ENCODE peak calls at places on chromosome X, in nine cellular contexts. O is NCI-H1048; U is mesenteric fat pad; P is stimulated activated CD4-positive, alpha-beta T cell treated with anti-CD3 and anti-CD28 coated beads, Interleukin-1b, Interleukin-23, amount 100 ng/mL, for 1 hour; Z is stimulated activated CD8-positive, alpha-beta memory T cell treated with anti-CD3 and anti-CD28 coated beads, Interleukin-15, amount 100 ng/mL, for 4 hours; N is hypothalamus; L is putamen; H is heart right ventricle; A is lung microvascular endothelial cell. E is an unnamed sample.

GRCh38 chrX:135596495-135596894 is 76.0 kb downstream of the INTS6L start:
- DNase-seq in N (no peak), A (peak), U (no peak), L (no peak), H (peak), Z (no peak), O (no peak), P (peak), E (peak)

GRCh38 chrX:41275661-41276609 is 58.0 kb upstream of the DDX3X start:
- DNase-seq in A (peak), L (peak), N (peak), U (peak), P (no peak), H (peak), O (no peak), Z (peak), E (peak)

GRCh38 chrX:136711147-136711546 is 63.2 kb downstream of the CD40LG start:
- DNase-seq in O (no peak), L (peak), Z (no peak), H (peak), P (no peak), U (no peak), N (no peak), A (peak), E (peak)

GRCh38 chrX:16666541-16666940 is 16.6 kb downstream of the S100G start:
- DNase-seq in Z (no peak), U (no peak), N (no peak), L (peak), P (no peak), A (peak), O (no peak), H (no peak), E (no peak)

GRCh38 chrX:120315776-120316175 is 4.5 kb upstream of the TMEM255A start:
- DNase-seq in H (no peak), N (no peak), L (no peak), U (no peak), P (no peak), O (no peak), A (no peak), Z (no peak), E (no peak)

GRCh38 chrX:13638021-13638420 is 14.9 kb upstream of the TCEANC start:
- DNase-seq in L (no peak), A (no peak), P (no peak), Z (no peak), U (no peak), H (no peak), O (no peak), N (no peak), E (no peak)

GRCh38 chrX:41334866-41335589 is 1.1 kb downstream of the DDX3X start:
- DNase-seq in A (peak), P (peak), O (no peak), N (peak), Z (peak), H (peak), L (no peak), U (peak), E (peak)

GRCh38 chrX:43718956-43719355 is 62.9 kb downstream of the MAOA start:
- DNase-seq in O (no peak), U (no peak), A (no peak), H (no peak), N (no peak), P (no peak), Z (no peak), L (no peak), E (no peak)

GRCh38 chrX:8692886-8693285 is 39.1 kb downstream of the ANOS1 start:
- DNase-seq in O (no peak), Z (no peak), A (no peak), N (no peak), P (no peak), L (no peak), U (no peak), H (no peak), E (no peak)

GRCh38 chrX:131289527-131289926 is 421 bp upstream of the IGSF1 start:
- DNase-seq in O (no peak), N (no peak), L (peak), U (no peak), Z (no peak), P (no peak), A (no peak), H (no peak), E (no peak)

GRCh38 chrX:120736989-120737388 is 107.1 kb upstream of the C1GALT1C1 start:
- DNase-seq in U (no peak), A (peak), P (no peak), L (no peak), O (no peak), Z (no peak), N (no peak), H (no peak), E (no peak)

GRCh38 chrX:18674417-18674787 is 2.5 kb upstream of the RS1 start:
- DNase-seq in Z (no peak), O (no peak), U (no peak), P (no peak), A (no peak), L (no peak), N (peak), H (peak), E (peak)

GRCh38 chrX:2159393-2159792 is 341.4 kb downstream of the DHRSX start:
- DNase-seq in O (no peak), N (no peak), U (no peak), H (no peak), P (no peak), Z (no peak), A (no peak), L (peak), E (peak)